ENCODE peak calls at places on chromosomes 11 and 22, in four cellular contexts. Y is ovary, B is A549, O is lower lobe of right lung. L is an unnamed sample.

GRCh38 chr11:1072116-1072820 is 2.4 kb upstream of the MUC2 start:
- DNase-seq in Y (peak; percentile 5), B (peak; percentile 54), O (peak; percentile 41), L (no peak)

GRCh38 chr22:24141586-24141985 is 39.7 kb upstream of the SUSD2 start:
- DNase-seq in O (no peak), Y (no peak), B (no peak), L (no peak)

GRCh38 chr22:32876516-32876915 is 75.0 kb downstream of the TIMP3 start:
- DNase-seq in Y (no peak), O (no peak), B (no peak), L (no peak)

GRCh38 chr11:99171330-99171729 is 150.6 kb downstream of the CNTN5 start:
- DNase-seq in Y (no peak), B (no peak), O (no peak), L (no peak)

GRCh38 chr11:65418431-65418680 is 4.2 kb upstream of the NEAT1 start:
- DNase-seq in O (no peak), Y (no peak), B (no peak), L (no peak)

GRCh38 chr11:126723665-126724045 is 276.9 kb downstream of the KIRREL3 start:
- DNase-seq in Y (no peak), B (no peak), O (no peak), L (no peak)

GRCh38 chr22:27668828-27669797 is 132.4 kb downstream of the MN1 start:
- DNase-seq in O (peak; percentile 52), Y (no peak), B (peak; percentile 58), L (no peak)

GRCh38 chr11:76166314-76166713 is 40.0 kb downstream of the WNT11 start:
- DNase-seq in B (no peak), O (no peak), Y (no peak), L (no peak)

GRCh38 chr11:106691807-106692365 is 326.4 kb downstream of the GUCY1A2 start:
- DNase-seq in Y (no peak), O (no peak), B (no peak), L (no peak)

GRCh38 chr11:57463596-57464342 is 3.4 kb downstream of the RTN4RL2 start:
- DNase-seq in B (no peak), Y (no peak), O (no peak), L (no peak)

GRCh38 chr22:46019351-46019750 is 42.4 kb upstream of the WNT7B start:
- DNase-seq in O (peak; percentile 14), B (no peak), Y (no peak), L (no peak)

GRCh38 chr11:12756101-12756500 is 81.9 kb downstream of the TEAD1 start:
- DNase-seq in Y (no peak), B (no peak), O (no peak), L (no peak)

GRCh38 chr11:37105456-37105855 is 507.4 kb upstream of the RAG2 start:
- DNase-seq in Y (no peak), B (no peak), O (no peak), L (no peak)
- H3K27ac ChIP-seq in Y (no peak overlapping the region), B (no peak overlapping the region), O (no peak overlapping the region), L (no peak overlapping the region)

DNA sequence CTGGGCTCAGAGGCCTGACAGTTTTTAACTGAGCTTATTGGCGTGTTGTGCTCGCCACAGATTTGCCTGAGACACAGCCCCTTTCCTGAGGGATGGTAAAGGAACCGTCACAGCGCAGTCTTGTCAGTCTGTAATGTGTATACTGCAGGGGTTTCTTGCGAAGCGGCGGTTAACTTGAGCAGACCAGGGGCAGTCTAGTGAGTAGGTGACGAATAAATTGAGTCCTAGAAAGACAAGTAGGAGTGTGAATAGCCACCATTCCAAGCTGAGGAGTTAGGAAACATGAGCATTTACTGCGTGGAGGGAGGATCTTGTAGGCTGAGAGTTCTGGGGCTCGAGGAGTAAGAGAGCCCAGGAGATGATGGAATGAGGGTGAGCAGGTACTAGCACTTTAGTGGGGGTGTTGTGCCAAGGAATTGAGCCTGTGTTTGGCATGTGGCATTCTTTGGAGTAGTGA is 1.4 kb downstream of the MED15 start:
- DNase-seq in Y (no peak), B (no peak), O (no peak), L (no peak)
- H3K27ac ChIP-seq in Y (peak overlapping the region; percentile 30), B (peak overlapping the region; percentile 95), O (peak overlapping the region; percentile 97), L (no peak overlapping the region)

GRCh38 chr22:20154602-20155183 is 3.8 kb upstream of the CCDC188 start:
- DNase-seq in O (no peak), Y (no peak), B (peak; percentile 16), L (no peak)
- H3K27ac ChIP-seq in O (no peak overlapping the region), Y (no peak overlapping the region), B (no peak overlapping the region), L (no peak overlapping the region)

DNA sequence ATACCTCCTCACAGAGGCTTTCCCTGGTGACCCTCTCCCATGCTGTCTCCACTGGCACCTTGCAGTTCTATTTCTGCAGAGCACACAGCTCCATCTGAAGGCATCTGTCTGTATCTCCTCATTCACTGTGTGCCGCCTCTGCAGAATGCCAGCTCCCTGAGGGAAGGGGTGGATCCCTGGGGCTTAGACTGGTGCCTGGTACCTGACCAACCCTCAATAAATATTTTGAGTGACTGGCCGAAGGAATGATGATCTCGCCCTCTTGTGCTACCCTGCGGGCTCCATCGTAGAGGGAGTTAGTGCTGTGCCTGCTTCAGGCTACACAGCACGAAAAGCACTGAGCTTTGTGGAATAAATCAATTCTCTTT is 1.6 kb downstream of the CBX7 start:
- DNase-seq in O (no peak), B (no peak), Y (no peak), L (no peak)
- H3K27ac ChIP-seq in O (peak overlapping the region; percentile 88), B (no peak overlapping the region), Y (peak overlapping the region; percentile 97), L (no peak overlapping the region)

GRCh38 chr11:8682219-8683114 is at the start of the genes RPL27A and TRIM66:
- DNase-seq in O (peak; percentile 98), Y (peak; percentile 99), B (peak; percentile 84), L (no peak)
- H3K27ac ChIP-seq in O (peak within 1 kb of the TSS; percentile 99), Y (peak within 1 kb of the TSS; percentile 91), B (peak within 1 kb of the TSS; percentile 98), L (no peak within 1 kb of the TSS)

GRCh38 chr11:112525270-112525669 is 264.6 kb upstream of the PLET1 start:
- DNase-seq in O (peak; percentile 48), B (no peak), Y (no peak), L (no peak)
- H3K27ac ChIP-seq in O (no peak overlapping the region), B (no peak overlapping the region), Y (no peak overlapping the region), L (no peak overlapping the region)

GRCh38 chr11:34564406-34564805 is 50.8 kb upstream of the ELF5 start:
- DNase-seq in B (no peak), O (no peak), Y (no peak), L (peak; percentile 13)
- H3K27ac ChIP-seq in B (peak overlapping the region; percentile 57), O (no peak overlapping the region), Y (no peak overlapping the region), L (no peak overlapping the region)

GRCh38 chr11:2451336-2451735 is 6.5 kb downstream of the KCNQ1 start:
- DNase-seq in Y (no peak), O (no peak), B (no peak), L (no peak)
- H3K27ac ChIP-seq in Y (no peak overlapping the region), O (no peak overlapping the region), B (no peak overlapping the region), L (no peak overlapping the region)